ENCODE peak calls at places on chromosomes 1 and 21, in seven cellular contexts. J is stomach; A is NCI-H2171; N is aorta; V is HAP-1; P is GM20000; S is CD8-positive, alpha-beta memory T cell. T is an unnamed sample.

GRCh38 chr21:31713115-31713514 is 18.8 kb downstream of the SCAF4 start:
- DNase-seq in J (no peak), A (no peak), N (no peak), V (no peak), P (no peak), S (no peak), T (no peak)

GRCh38 chr1:151720974-151721787 is at the start of gene RIIAD1:
- DNase-seq in J (peak), A (peak), N (no peak), V (no peak), P (peak), S (peak), T (no peak)

GRCh38 chr1:229885568-229886495 is 181.2 kb upstream of the GALNT2 start:
- DNase-seq in J (no peak), A (no peak), N (no peak), V (no peak), P (no peak), S (no peak), T (no peak)

GRCh38 chr1:68180441-68181164 is 51.7 kb downstream of the WLS start:
- DNase-seq in J (no peak), A (no peak), N (no peak), V (no peak), P (no peak), S (no peak), T (no peak)

GRCh38 chr1:60503216-60503615 is 429.6 kb upstream of the C1orf87 start:
- DNase-seq in J (no peak), A (peak), N (no peak), V (no peak), P (no peak), S (no peak), T (no peak)

GRCh38 chr1:166740668-166741276 is 98.5 kb upstream of the POGK start:
- DNase-seq in J (no peak), A (no peak), N (no peak), V (no peak), P (no peak), S (no peak), T (no peak)

GRCh38 chr21:46662367-46662654 is 26.8 kb downstream of the PRMT2 start:
- DNase-seq in J (no peak), A (no peak), N (no peak), V (no peak), P (no peak), S (no peak), T (no peak)

GRCh38 chr1:213279410-213279809 is 228.4 kb downstream of the RPS6KC1 start:
- DNase-seq in J (no peak), A (no peak), N (no peak), V (no peak), P (no peak), S (no peak), T (no peak)

GRCh38 chr1:156146749-156147405 is 6.5 kb upstream of the SEMA4A start:
- DNase-seq in J (peak), A (no peak), N (no peak), V (no peak), P (no peak), S (no peak), T (no peak)

GRCh38 chr1:54284781-54285563 is 85.0 kb downstream of the MRPL37 start:
- DNase-seq in J (no peak), A (no peak), N (no peak), V (no peak), P (no peak), S (no peak), T (no peak)

GRCh38 chr1:22268327-22268726 is 125.4 kb upstream of the WNT4 start:
- DNase-seq in J (no peak), A (no peak), N (no peak), V (no peak), P (no peak), S (no peak), T (no peak)